ENCODE peak calls at places on chromosomes 4 and X, in six cellular contexts. I is ovary, K is A673, D is K562, G is fibroblast of lung, Y is AG10803. X is an unnamed sample.

GRCh38 chrX:25548806-25549205 is 533.0 kb upstream of the ARX start:
- DNase-seq in K (no peak), G (no peak), I (no peak), Y (no peak), D (no peak), X (no peak)

GRCh38 chr4:96974295-96974694 is 1134.4 kb downstream of the PDHA2 start:
- DNase-seq in G (no peak), K (no peak), I (no peak), Y (no peak), D (no peak), X (no peak)

GRCh38 chr4:124484008-124484407 is 228.5 kb downstream of the ANKRD50 start:
- DNase-seq in Y (no peak), D (no peak), K (no peak), I (no peak), G (no peak), X (no peak)

GRCh38 chr4:141637565-141637964 is 1.2 kb downstream of the IL15 start:
- DNase-seq in G (peak; percentile 30), I (no peak), Y (no peak), D (no peak), K (no peak), X (no peak)

GRCh38 chrX:107574054-107574683 is 54.1 kb upstream of the PRPS1 start:
- DNase-seq in K (no peak), D (no peak), G (peak; percentile 76), Y (peak; percentile 59), I (no peak), X (peak; percentile 65)

GRCh38 chr4:16202598-16202997 is 23.7 kb downstream of the TAPT1 start:
- DNase-seq in K (no peak), G (no peak), D (no peak), I (no peak), Y (no peak), X (peak; percentile 54)

GRCh38 chrX:20437678-20438077 is 171.0 kb upstream of the RPS6KA3 start:
- DNase-seq in G (no peak), Y (no peak), K (no peak), D (no peak), I (no peak), X (no peak)

GRCh38 chr4:153181293-153182080 is 22.8 kb upstream of the TRIM2 start:
- DNase-seq in I (no peak), Y (peak; percentile 25), G (no peak), D (no peak), K (no peak), X (no peak)

GRCh38 chr4:17561195-17561909 is 15.6 kb upstream of the LAP3 start:
- DNase-seq in D (peak; percentile 49), Y (peak; percentile 84), I (no peak), K (peak; percentile 75), G (peak; percentile 69), X (peak; percentile 13)

GRCh38 chr4:90745176-90745575 is 618.0 kb downstream of the CCSER1 start:
- DNase-seq in D (no peak), K (no peak), Y (no peak), G (peak; percentile 10), I (no peak), X (no peak)

GRCh38 chrX:75784689-75785491 is at the start of gene MAGEE2:
- DNase-seq in G (no peak), D (no peak), Y (no peak), K (no peak), I (no peak), X (no peak)

GRCh38 chrX:21659320-21659719 is 1.2 kb upstream of the KLHL34 start:
- DNase-seq in D (no peak), G (no peak), K (no peak), Y (no peak), I (no peak), X (no peak)
- H3K4me3 ChIP-seq in D (no peak overlapping the region), G (no peak overlapping the region), K (no peak overlapping the region), Y (no peak overlapping the region), I (no peak overlapping the region), X (no peak overlapping the region)

GRCh38 chr4:42579903-42580302 is 77.0 kb downstream of the ATP8A1 start:
- DNase-seq in G (no peak), D (no peak), I (no peak), Y (no peak), K (no peak), X (no peak)

GRCh38 chr4:42573249-42573648 is 83.7 kb downstream of the ATP8A1 start:
- DNase-seq in K (no peak), I (no peak), G (no peak), D (no peak), Y (no peak), X (no peak)

GRCh38 chr4:42574873-42575272 is 82.0 kb downstream of the ATP8A1 start:
- DNase-seq in Y (no peak), K (no peak), D (no peak), I (no peak), G (no peak), X (no peak)

GRCh38 chr4:42578187-42578586 is 78.7 kb downstream of the ATP8A1 start:
- DNase-seq in K (no peak), G (no peak), Y (no peak), D (no peak), I (no peak), X (no peak)
- TF ChIP-seq CTCF in K (peak; percentile 16), G (no peak), Y (no peak), D (no peak), I (no peak), X (no peak)

GRCh38 chr4:145828802-145829485 is 109.7 kb downstream of the ZNF827 start:
- DNase-seq in Y (no peak), G (no peak), I (no peak), D (no peak), K (no peak), X (no peak)

GRCh38 chr4:145830699-145831098 is 107.9 kb downstream of the ZNF827 start:
- DNase-seq in D (no peak), K (no peak), Y (no peak), I (no peak), G (no peak), X (no peak)

GRCh38 chr4:145825255-145825654 is 113.4 kb downstream of the ZNF827 start:
- DNase-seq in I (no peak), K (no peak), D (peak; percentile 2), Y (no peak), G (no peak), X (no peak)

GRCh38 chr4:145827885-145828284 is 110.7 kb downstream of the ZNF827 start:
- DNase-seq in I (no peak), G (no peak), Y (no peak), D (no peak), K (no peak), X (no peak)

GRCh38 chr4:145829629-145830395 is 108.8 kb downstream of the ZNF827 start:
- DNase-seq in Y (no peak), K (no peak), D (no peak), G (no peak), I (no peak), X (no peak)
- H3K4me3 ChIP-seq in Y (no peak overlapping the region), K (no peak overlapping the region), D (no peak overlapping the region), G (no peak overlapping the region), I (no peak overlapping the region), X (no peak overlapping the region)

DNA sequence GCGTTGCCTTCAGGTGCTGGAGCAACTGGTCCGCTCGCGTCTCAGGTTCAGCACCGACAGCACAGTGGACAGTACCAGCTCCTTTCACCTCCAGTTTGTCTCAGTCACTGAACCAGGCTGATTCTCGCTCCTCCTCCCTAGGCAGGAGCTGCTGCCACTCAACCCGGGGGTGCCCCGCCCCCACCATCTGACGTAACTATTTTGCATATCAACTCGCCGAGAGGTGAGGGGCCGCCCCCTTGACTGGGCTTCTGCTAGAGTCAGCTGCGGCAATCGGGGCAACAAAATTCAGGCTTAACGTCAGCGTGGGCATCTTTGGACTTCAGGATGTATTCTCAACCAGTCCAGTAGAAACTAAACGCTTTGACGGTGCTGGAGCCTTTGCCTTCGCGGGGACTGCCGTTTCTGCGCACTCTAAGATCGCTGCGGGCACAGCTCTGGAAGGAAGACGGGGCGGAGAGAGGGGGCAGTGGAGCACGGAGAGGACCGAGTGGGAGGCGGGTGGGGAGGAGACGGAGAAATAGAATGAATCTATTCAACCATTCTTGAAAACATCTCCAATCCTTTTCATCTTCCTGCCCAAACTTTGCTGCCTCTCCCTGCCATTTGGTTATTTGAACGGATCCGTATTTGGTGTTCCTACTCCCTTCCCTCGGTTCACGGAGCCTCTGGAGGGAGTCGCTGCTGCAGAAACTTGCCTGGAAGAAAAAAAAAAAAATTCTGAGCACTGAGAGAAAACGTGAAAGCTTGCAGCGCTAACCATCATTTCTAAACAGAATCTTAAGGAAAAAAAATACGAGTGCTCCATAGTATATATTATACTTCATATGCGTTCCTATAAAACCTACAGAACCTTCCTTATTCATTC is at the start of gene FSTL5:
- DNase-seq in G (peak; percentile 81), D (peak; percentile 16), K (peak; percentile 90), I (no peak), Y (peak; percentile 11), X (peak; percentile 79)
- TF ChIP-seq CTCF in G (no peak), D (no peak), K (no peak), I (no peak), Y (no peak), X (no peak)

GRCh38 chr4:98996056-98996941 is 778 bp downstream of the METAP1 start:
- DNase-seq in I (no peak), G (peak; percentile 20), Y (peak; percentile 22), K (peak; percentile 61), D (peak; percentile 51), X (peak; percentile 29)
- H3K4me3 ChIP-seq in I (peak overlapping the region; percentile 61), G (peak overlapping the region; percentile 92), Y (peak overlapping the region; percentile 96), K (peak overlapping the region; percentile 84), D (peak overlapping the region; percentile 99), X (peak overlapping the region; percentile 85)

DNA sequence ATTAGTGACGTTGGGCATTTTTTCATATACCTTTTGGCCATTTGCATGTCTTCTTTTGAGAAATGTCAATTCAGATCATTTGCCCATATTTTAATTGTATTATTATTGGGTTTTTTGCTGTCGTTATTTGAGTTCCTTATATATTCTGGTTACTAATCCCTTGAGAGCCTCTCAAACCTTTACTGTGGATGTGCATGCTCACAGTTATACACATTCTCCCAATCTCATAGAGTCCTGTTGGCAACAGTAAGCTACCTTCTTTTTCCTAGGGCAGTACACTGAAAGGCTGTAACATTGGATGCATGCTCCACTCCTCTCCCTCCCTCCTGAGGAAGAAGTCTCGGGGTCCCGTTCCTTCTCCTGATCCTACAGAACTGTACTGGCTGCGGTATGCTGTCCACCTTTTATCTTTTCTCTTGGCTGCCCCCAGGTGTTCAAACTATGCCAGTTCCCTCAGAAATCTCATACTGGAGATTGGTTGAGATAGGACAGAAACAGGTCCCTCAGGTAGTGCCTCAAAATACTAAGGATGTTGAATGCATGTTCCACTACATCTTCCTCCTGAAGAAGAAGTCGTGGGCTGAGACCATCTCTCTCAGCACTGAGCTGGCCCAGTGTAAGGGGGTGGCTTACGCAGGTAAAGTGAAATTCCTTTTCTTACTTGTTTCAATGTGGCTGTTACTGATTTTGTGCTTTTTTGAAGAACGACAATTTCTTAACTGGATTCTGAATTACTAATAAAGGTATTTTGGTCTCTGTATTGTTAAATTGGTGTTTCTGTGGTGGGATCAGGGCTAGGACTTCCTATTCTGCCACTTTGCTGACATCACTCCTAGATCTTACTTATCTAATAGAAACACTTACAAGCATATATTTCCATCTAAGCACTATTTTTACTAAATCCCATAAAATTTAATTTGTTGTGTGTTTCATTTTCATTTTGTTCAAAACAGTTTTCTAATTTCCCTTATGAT is 145.4 kb upstream of the HUWE1 start:
- DNase-seq in Y (peak; percentile 8), K (peak; percentile 50), D (peak; percentile 38), I (no peak), G (peak; percentile 16), X (peak; percentile 30)
- TF ChIP-seq CTCF in Y (peak; percentile 50), K (peak; percentile 59), D (peak; percentile 45), I (no peak), G (peak; percentile 44), X (peak; percentile 44)

DNA sequence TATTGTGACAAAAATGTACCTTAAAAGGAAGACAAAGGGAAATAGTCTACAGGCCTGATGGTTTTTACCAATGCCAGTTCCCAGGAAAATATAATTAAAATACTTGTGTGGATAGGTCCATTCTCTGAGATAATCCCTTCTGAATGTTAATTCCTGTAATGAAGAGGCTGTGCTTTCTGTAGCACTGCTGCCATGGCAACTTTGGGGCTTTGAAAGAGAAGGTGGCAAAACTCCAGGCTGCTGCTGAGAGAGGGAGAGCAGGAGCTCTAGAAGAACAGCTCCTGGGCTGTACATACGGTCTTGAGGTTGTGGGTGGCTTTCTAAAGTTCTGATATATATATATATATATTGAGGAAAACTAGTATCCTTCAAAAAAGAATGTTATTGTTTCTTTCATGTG is 125.4 kb downstream of the PDLIM5 start:
- DNase-seq in G (peak; percentile 88), K (peak; percentile 91), Y (peak; percentile 74), I (peak; percentile 22), D (no peak), X (peak; percentile 90)
- H3K4me3 ChIP-seq in G (no peak overlapping the region), K (peak overlapping the region; percentile 12), Y (no peak overlapping the region), I (no peak overlapping the region), D (no peak overlapping the region), X (no peak overlapping the region)